ENCODE peak calls at places on chromosomes 2 and 18, in ten cellular contexts. Z is mammary epithelial cell; P is small intestine; D is CD4-positive, CD25-positive, alpha-beta regulatory T cell; B is spleen; K is prostate gland; H is pancreas; L is tibial artery; N is PC-3; U is transverse colon. O is an unnamed sample.

GRCh38 chr18:45398448-45398847 is 216.8 kb upstream of the SLC14A2 start:
- DNase-seq in P (no peak), Z (peak; percentile 67), U (no peak), H (no peak), N (peak; percentile 62), K (no peak), B (no peak), D (no peak), L (no peak), O (peak; percentile 49)

GRCh38 chr2:230908595-230909191 is 16.3 kb downstream of the GPR55 start:
- DNase-seq in H (no peak), U (peak; percentile 53), K (no peak), D (no peak), Z (peak; percentile 94), B (peak; percentile 62), P (peak; percentile 66), L (peak; percentile 32), N (peak; percentile 98), O (peak; percentile 86)

GRCh38 chr2:237371856-237372255 is 42.1 kb downstream of the COL6A3 start:
- DNase-seq in H (no peak), L (no peak), D (no peak), B (no peak), U (no peak), N (no peak), K (no peak), Z (no peak), P (no peak), O (no peak)

GRCh38 chr18:56919190-56919589 is 227.7 kb upstream of the BOD1L2 start:
- DNase-seq in D (no peak), B (no peak), H (no peak), N (no peak), Z (no peak), U (no peak), P (no peak), K (no peak), L (no peak), O (no peak)

GRCh38 chr2:43224131-43224570 is 2.3 kb downstream of the ZFP36L2 start:
- DNase-seq in L (peak; percentile 84), K (peak; percentile 51), B (peak; percentile 93), P (peak; percentile 78), N (peak; percentile 69), Z (peak; percentile 67), D (peak; percentile 80), U (peak; percentile 77), H (peak; percentile 76), O (peak; percentile 87)

GRCh38 chr2:226683196-226683595 is 116.4 kb downstream of the IRS1 start:
- DNase-seq in Z (peak; percentile 66), P (no peak), N (peak; percentile 20), D (no peak), L (no peak), H (no peak), K (no peak), B (no peak), U (no peak), O (peak; percentile 28)

GRCh38 chr2:128322651-128323491 is 4.2 kb upstream of the HS6ST1 start:
- DNase-seq in L (peak; percentile 71), B (peak; percentile 83), H (peak; percentile 59), K (no peak), Z (no peak), U (no peak), P (no peak), N (no peak), D (no peak), O (no peak)

GRCh38 chr2:85251070-85251616 is 76.6 kb downstream of the TGOLN2 start:
- DNase-seq in L (no peak), N (no peak), D (no peak), P (no peak), U (no peak), B (peak; percentile 18), H (no peak), Z (no peak), K (no peak), O (no peak)

GRCh38 chr2:10549196-10549595 is 101.1 kb upstream of the ODC1 start:
- DNase-seq in N (no peak), U (no peak), Z (no peak), L (no peak), P (no peak), K (no peak), D (no peak), H (no peak), B (no peak), O (no peak)
- H3K4me3 ChIP-seq in N (no peak overlapping the region), U (no peak overlapping the region), Z (no peak overlapping the region), L (no peak overlapping the region), P (no peak overlapping the region), K (no peak overlapping the region), D (no peak overlapping the region), H (no peak overlapping the region), B (no peak overlapping the region), O (no peak overlapping the region)

DNA sequence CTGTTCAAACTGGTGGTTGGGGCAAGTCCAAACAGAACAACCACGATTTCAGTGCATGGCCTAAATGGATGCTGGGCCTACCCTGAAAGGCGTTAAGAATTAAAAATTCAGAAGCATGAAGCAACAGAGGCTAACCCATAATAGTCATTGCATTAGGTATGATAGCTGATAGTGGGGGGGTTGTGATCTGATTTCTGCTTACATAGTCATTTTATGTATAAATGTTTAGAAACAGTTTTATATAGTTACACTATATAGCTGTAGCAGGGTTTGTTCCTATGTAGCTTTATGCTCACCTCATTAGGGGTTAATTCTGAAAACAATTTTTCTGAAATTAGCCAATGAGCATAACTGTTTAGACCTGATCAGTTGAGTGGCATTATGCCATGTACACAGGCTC is 9.6 kb downstream of the TAF1B start:
- DNase-seq in D (no peak), K (no peak), N (no peak), Z (no peak), P (no peak), U (no peak), H (no peak), B (no peak), L (no peak), O (no peak)
- H3K36me3 ChIP-seq in D (peaks cover 84% of the 10 kb centered on the region), K (peaks cover 2% of the 10 kb centered on the region), N (peaks cover 81% of the 10 kb centered on the region), Z (peaks cover 13% of the 10 kb centered on the region), P (peaks cover 10% of the 10 kb centered on the region), U (peaks cover 25% of the 10 kb centered on the region), H (peaks cover 15% of the 10 kb centered on the region), B (peaks cover 92% of the 10 kb centered on the region), L (peaks cover 76% of the 10 kb centered on the region), O (peaks cover 83% of the 10 kb centered on the region)

DNA sequence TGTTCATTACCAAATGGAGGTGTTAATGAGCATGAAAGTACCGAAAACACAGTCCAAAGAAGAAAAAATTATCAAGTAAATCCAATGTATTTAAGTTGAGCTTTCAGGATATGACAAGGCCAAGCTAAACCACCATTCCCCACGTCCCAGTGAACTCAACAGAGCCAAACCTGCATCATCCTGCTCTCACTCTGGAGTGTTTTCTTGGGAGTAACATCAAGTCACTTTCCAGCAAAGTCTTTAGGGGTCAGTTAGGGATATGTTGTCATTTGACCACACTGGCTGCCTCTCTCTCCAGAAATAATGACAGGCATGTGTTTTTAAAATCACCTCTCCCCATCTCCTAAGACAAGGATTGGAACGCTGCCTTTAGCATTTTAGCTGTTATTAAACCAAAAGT is 140.5 kb downstream of the SRBD1 start:
- DNase-seq in Z (no peak), D (no peak), H (no peak), N (peak; percentile 4), U (no peak), K (no peak), L (no peak), B (no peak), P (no peak), O (no peak)
- H3K4me3 ChIP-seq in Z (no peak overlapping the region), D (no peak overlapping the region), H (no peak overlapping the region), N (no peak overlapping the region), U (no peak overlapping the region), K (no peak overlapping the region), L (no peak overlapping the region), B (no peak overlapping the region), P (no peak overlapping the region), O (no peak overlapping the region)

GRCh38 chr2:10132596-10132995 is 10.1 kb downstream of the RRM2 start:
- DNase-seq in U (no peak), H (no peak), B (peak; percentile 51), Z (no peak), P (no peak), L (no peak), N (no peak), K (no peak), D (no peak), O (no peak)

GRCh38 chr2:10132043-10132575 is 9.6 kb downstream of the RRM2 start:
- DNase-seq in L (no peak), K (no peak), Z (no peak), P (no peak), N (no peak), H (no peak), D (no peak), U (no peak), B (peak; percentile 6), O (no peak)

GRCh38 chr2:10136187-10136934 is 13.8 kb downstream of the RRM2 start:
- DNase-seq in N (no peak), H (no peak), B (peak; percentile 45), U (no peak), L (peak; percentile 42), K (no peak), Z (no peak), P (no peak), D (no peak), O (no peak)

GRCh38 chr2:10135296-10136089 is 13.0 kb downstream of the RRM2 start:
- DNase-seq in D (no peak), U (no peak), K (no peak), P (no peak), N (peak; percentile 41), Z (peak; percentile 57), L (peak; percentile 50), B (peak; percentile 8), H (no peak), O (peak; percentile 83)

DNA sequence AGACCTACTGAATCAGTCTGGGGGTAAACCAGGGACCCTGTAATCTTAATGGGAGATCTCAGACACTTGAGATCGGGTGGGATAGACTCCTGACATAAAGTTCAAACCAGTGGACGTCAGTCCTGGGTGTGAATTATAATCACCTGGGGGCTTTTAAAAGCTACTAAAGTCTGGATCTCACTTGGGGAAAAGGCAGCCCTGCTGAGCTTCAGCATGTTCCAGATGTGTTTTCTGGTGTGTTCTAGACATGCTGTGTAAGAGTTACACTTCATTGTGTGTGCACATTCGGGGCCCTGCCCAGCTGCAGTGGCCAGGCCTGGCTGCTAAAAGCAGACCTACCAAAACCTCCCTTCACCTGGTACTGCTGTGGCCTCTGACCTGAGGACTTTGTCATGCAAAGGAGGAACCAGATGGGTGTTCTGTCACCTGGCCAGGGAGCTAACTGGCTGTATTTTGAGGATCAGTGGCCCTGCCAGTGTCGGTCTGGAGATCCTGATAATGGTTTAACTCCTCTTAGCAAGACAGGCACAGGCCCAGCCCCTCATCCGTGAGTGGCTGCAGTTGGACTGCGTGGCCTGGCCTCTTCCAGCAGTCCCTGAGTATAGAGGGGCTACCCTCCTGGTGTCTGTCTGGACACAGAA is 10.6 kb downstream of the RRM2 start:
- DNase-seq in N (no peak), U (no peak), D (no peak), L (no peak), P (peak; percentile 47), Z (no peak), K (no peak), B (peak; percentile 47), H (no peak), O (no peak)
- H3K36me3 ChIP-seq in N (peaks cover 46% of the 10 kb centered on the region), U (no peaks in the 10 kb centered on the region), D (no peaks in the 10 kb centered on the region), L (no peaks in the 10 kb centered on the region), P (no peaks in the 10 kb centered on the region), Z (peaks cover 10% of the 10 kb centered on the region), K (no peaks in the 10 kb centered on the region), B (no peaks in the 10 kb centered on the region), H (no peaks in the 10 kb centered on the region), O (peaks cover 53% of the 10 kb centered on the region)

DNA sequence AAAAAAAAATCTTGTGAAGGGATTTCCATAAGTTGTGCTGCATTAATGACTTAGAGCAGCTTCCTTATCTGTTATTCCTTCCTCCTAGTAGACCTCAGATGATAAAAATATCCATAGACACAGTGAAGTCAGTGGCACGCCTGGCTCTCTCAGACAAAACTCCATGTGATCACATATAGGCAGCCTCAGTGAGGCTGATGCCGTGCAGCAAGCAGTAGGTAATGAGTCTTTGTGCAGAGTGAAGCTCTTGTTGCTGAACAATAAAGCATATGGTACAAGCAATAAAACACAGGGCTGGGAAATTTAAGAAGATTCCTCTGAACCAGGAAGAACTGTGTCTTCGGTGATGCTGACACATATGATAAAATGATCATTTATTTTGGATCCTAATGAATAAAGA is 102.7 kb downstream of the CSRNP3 start:
- DNase-seq in P (peak; percentile 27), D (no peak), Z (no peak), L (no peak), B (no peak), H (no peak), K (no peak), N (no peak), U (no peak), O (no peak)
- H3K4me3 ChIP-seq in P (no peak overlapping the region), D (no peak overlapping the region), Z (no peak overlapping the region), L (no peak overlapping the region), B (no peak overlapping the region), H (no peak overlapping the region), K (no peak overlapping the region), N (no peak overlapping the region), U (no peak overlapping the region), O (no peak overlapping the region)

O was measured in MG63.